ENCODE peak calls at places on chromosomes 6 and 20, in eight cellular contexts. One of them, this sample, is unnamed.

GRCh38 chr6:113122060-113122459 is 735.1 kb upstream of the MARCKS start:
- DNase-seq in GM23248: peak
- DNase-seq in uterus: no peak
- DNase-seq in brain microvascular endothelial cell: peak
- DNase-seq in CD4-positive, CD25-positive, alpha-beta regulatory T cell: no peak
- DNase-seq in mesenchymal stem cell: peak
- DNase-seq in fibroblast of lung: peak
- DNase-seq in substantia nigra: no peak
- DNase-seq in this sample: peak

GRCh38 chr6:14440891-14441358 is 323.4 kb downstream of the CD83 start:
- DNase-seq in uterus: no peak
- DNase-seq in GM23248: peak
- DNase-seq in mesenchymal stem cell: no peak
- DNase-seq in substantia nigra: no peak
- DNase-seq in fibroblast of lung: no peak
- DNase-seq in CD4-positive, CD25-positive, alpha-beta regulatory T cell: no peak
- DNase-seq in brain microvascular endothelial cell: no peak
- DNase-seq in this sample: no peak

GRCh38 chr6:81752084-81752968 is at the start of gene TENT5A:
- DNase-seq in CD4-positive, CD25-positive, alpha-beta regulatory T cell: peak
- DNase-seq in mesenchymal stem cell: peak
- DNase-seq in substantia nigra: peak
- DNase-seq in fibroblast of lung: peak
- DNase-seq in GM23248: peak
- DNase-seq in uterus: peak
- DNase-seq in brain microvascular endothelial cell: peak
- DNase-seq in this sample: peak

GRCh38 chr20:16553161-16553560 is 20.1 kb downstream of the KIF16B start:
- DNase-seq in fibroblast of lung: no peak
- DNase-seq in brain microvascular endothelial cell: no peak
- DNase-seq in GM23248: no peak
- DNase-seq in uterus: no peak
- DNase-seq in CD4-positive, CD25-positive, alpha-beta regulatory T cell: no peak
- DNase-seq in mesenchymal stem cell: no peak
- DNase-seq in substantia nigra: no peak
- DNase-seq in this sample: peak

GRCh38 chr20:24605937-24606455 is 136.6 kb downstream of the SYNDIG1 start:
- DNase-seq in substantia nigra: no peak
- DNase-seq in fibroblast of lung: no peak
- DNase-seq in uterus: no peak
- DNase-seq in brain microvascular endothelial cell: no peak
- DNase-seq in GM23248: no peak
- DNase-seq in mesenchymal stem cell: no peak
- DNase-seq in CD4-positive, CD25-positive, alpha-beta regulatory T cell: no peak
- DNase-seq in this sample: peak

GRCh38 chr6:100506651-100507050 is 41.9 kb upstream of the SIM1 start:
- DNase-seq in brain microvascular endothelial cell: peak
- DNase-seq in uterus: no peak
- DNase-seq in GM23248: no peak
- DNase-seq in CD4-positive, CD25-positive, alpha-beta regulatory T cell: no peak
- DNase-seq in mesenchymal stem cell: no peak
- DNase-seq in fibroblast of lung: peak
- DNase-seq in substantia nigra: no peak
- DNase-seq in this sample: no peak

GRCh38 chr6:56789879-56790278 is 147.2 kb upstream of the DST start:
- DNase-seq in substantia nigra: no peak
- DNase-seq in fibroblast of lung: no peak
- DNase-seq in uterus: no peak
- DNase-seq in brain microvascular endothelial cell: no peak
- DNase-seq in GM23248: no peak
- DNase-seq in mesenchymal stem cell: no peak
- DNase-seq in CD4-positive, CD25-positive, alpha-beta regulatory T cell: no peak
- DNase-seq in this sample: no peak

GRCh38 chr20:14116037-14116436 is 120.7 kb downstream of the MACROD2 start:
- DNase-seq in substantia nigra: no peak
- DNase-seq in brain microvascular endothelial cell: no peak
- DNase-seq in mesenchymal stem cell: no peak
- DNase-seq in GM23248: no peak
- DNase-seq in CD4-positive, CD25-positive, alpha-beta regulatory T cell: no peak
- DNase-seq in uterus: no peak
- DNase-seq in fibroblast of lung: no peak
- DNase-seq in this sample: no peak

GRCh38 chr20:16434087-16434664 is 139.1 kb downstream of the KIF16B start:
- DNase-seq in brain microvascular endothelial cell: peak
- DNase-seq in CD4-positive, CD25-positive, alpha-beta regulatory T cell: peak
- DNase-seq in GM23248: peak
- DNase-seq in substantia nigra: peak
- DNase-seq in mesenchymal stem cell: peak
- DNase-seq in fibroblast of lung: no peak
- DNase-seq in uterus: peak
- DNase-seq in this sample: peak

GRCh38 chr6:54719633-54720032 is 126.9 kb upstream of the FAM83B start:
- DNase-seq in uterus: no peak
- DNase-seq in CD4-positive, CD25-positive, alpha-beta regulatory T cell: no peak
- DNase-seq in brain microvascular endothelial cell: no peak
- DNase-seq in fibroblast of lung: no peak
- DNase-seq in GM23248: no peak
- DNase-seq in substantia nigra: no peak
- DNase-seq in mesenchymal stem cell: no peak
- DNase-seq in this sample: no peak

GRCh38 chr6:32819729-32820128 is 2.9 kb upstream of the HLA-DOB start:
- DNase-seq in uterus: no peak
- DNase-seq in GM23248: peak
- DNase-seq in mesenchymal stem cell: peak
- DNase-seq in CD4-positive, CD25-positive, alpha-beta regulatory T cell: no peak
- DNase-seq in brain microvascular endothelial cell: peak
- DNase-seq in substantia nigra: no peak
- DNase-seq in fibroblast of lung: peak
- DNase-seq in this sample: peak

GRCh38 chr6:137040393-137040792 is 4.4 kb downstream of the IL20RA start:
- DNase-seq in brain microvascular endothelial cell: no peak
- DNase-seq in uterus: no peak
- DNase-seq in substantia nigra: no peak
- DNase-seq in CD4-positive, CD25-positive, alpha-beta regulatory T cell: no peak
- DNase-seq in GM23248: no peak
- DNase-seq in fibroblast of lung: no peak
- DNase-seq in mesenchymal stem cell: no peak
- DNase-seq in this sample: no peak

DNA sequence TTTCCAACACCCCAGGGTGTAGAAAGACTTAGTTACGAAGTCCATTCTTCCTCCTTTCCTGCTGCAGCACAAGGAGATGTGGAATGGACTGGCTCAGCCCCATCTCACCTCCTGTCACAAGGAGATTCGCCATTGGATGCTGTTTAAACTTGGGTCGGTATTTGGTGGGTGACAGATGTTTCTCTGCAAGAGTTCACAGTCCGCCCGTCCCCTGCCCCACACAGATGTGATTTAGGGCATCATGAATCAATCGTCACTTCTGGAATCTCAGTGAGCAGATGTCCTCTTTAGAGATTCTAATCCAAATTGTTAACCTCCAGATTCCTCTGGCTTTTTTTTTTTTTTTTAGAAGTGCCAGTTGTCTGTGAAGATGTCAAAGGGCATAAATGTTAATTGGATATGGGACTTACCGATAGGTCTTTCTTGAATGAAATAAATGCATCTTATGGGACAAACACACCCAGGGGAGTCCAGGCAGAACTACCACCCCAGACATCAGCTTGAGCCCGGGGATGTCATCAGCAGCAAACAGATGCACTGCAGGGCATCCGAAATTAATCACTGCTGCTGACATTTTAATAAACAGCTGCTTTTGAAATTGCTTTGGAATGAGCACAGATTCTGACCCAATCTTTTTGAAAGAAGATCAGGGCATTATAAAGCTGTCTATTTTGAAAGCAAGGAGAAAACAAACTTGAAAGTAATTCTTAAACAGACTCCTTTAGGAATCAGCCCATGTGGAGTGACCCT is 117.6 kb upstream of the CDH4 start:
- DNase-seq in fibroblast of lung: no peak
- DNase-seq in brain microvascular endothelial cell: no peak
- DNase-seq in CD4-positive, CD25-positive, alpha-beta regulatory T cell: no peak
- DNase-seq in substantia nigra: no peak
- DNase-seq in mesenchymal stem cell: no peak
- DNase-seq in GM23248: no peak
- DNase-seq in uterus: no peak
- DNase-seq in this sample: no peak
- H3K27ac ChIP-seq in fibroblast of lung: no peak
- H3K27ac ChIP-seq in brain microvascular endothelial cell: no peak
- H3K27ac ChIP-seq in CD4-positive, CD25-positive, alpha-beta regulatory T cell: no peak
- H3K27ac ChIP-seq in substantia nigra: no peak
- H3K27ac ChIP-seq in mesenchymal stem cell: no peak
- H3K27ac ChIP-seq in GM23248: no peak
- H3K27ac ChIP-seq in uterus: no peak
- H3K27ac ChIP-seq in this sample: no peak

GRCh38 chr6:157668034-157668401 is 155.0 kb upstream of the SNX9 start:
- DNase-seq in fibroblast of lung: no peak
- DNase-seq in substantia nigra: no peak
- DNase-seq in uterus: no peak
- DNase-seq in mesenchymal stem cell: no peak
- DNase-seq in brain microvascular endothelial cell: no peak
- DNase-seq in GM23248: no peak
- DNase-seq in CD4-positive, CD25-positive, alpha-beta regulatory T cell: peak
- DNase-seq in this sample: no peak

GRCh38 chr6:157669747-157670216 is 153.3 kb upstream of the SNX9 start:
- DNase-seq in substantia nigra: peak
- DNase-seq in CD4-positive, CD25-positive, alpha-beta regulatory T cell: no peak
- DNase-seq in brain microvascular endothelial cell: peak
- DNase-seq in uterus: peak
- DNase-seq in mesenchymal stem cell: peak
- DNase-seq in fibroblast of lung: peak
- DNase-seq in GM23248: peak
- DNase-seq in this sample: peak

GRCh38 chr6:157672726-157673412 is 150.2 kb upstream of the SNX9 start:
- DNase-seq in substantia nigra: no peak
- DNase-seq in uterus: no peak
- DNase-seq in brain microvascular endothelial cell: no peak
- DNase-seq in fibroblast of lung: no peak
- DNase-seq in CD4-positive, CD25-positive, alpha-beta regulatory T cell: no peak
- DNase-seq in GM23248: no peak
- DNase-seq in mesenchymal stem cell: no peak
- DNase-seq in this sample: no peak

GRCh38 chr6:157668690-157669089 is 154.4 kb upstream of the SNX9 start:
- DNase-seq in GM23248: no peak
- DNase-seq in fibroblast of lung: no peak
- DNase-seq in uterus: no peak
- DNase-seq in CD4-positive, CD25-positive, alpha-beta regulatory T cell: no peak
- DNase-seq in brain microvascular endothelial cell: no peak
- DNase-seq in mesenchymal stem cell: no peak
- DNase-seq in substantia nigra: no peak
- DNase-seq in this sample: no peak

GRCh38 chr6:157670466-157671186 is 152.4 kb upstream of the SNX9 start:
- DNase-seq in substantia nigra: no peak
- DNase-seq in uterus: peak
- DNase-seq in fibroblast of lung: no peak
- DNase-seq in GM23248: peak
- DNase-seq in mesenchymal stem cell: no peak
- DNase-seq in CD4-positive, CD25-positive, alpha-beta regulatory T cell: peak
- DNase-seq in brain microvascular endothelial cell: no peak
- DNase-seq in this sample: no peak
- H3K27ac ChIP-seq in substantia nigra: no peak
- H3K27ac ChIP-seq in uterus: peak
- H3K27ac ChIP-seq in fibroblast of lung: no peak
- H3K27ac ChIP-seq in GM23248: peak
- H3K27ac ChIP-seq in mesenchymal stem cell: no peak
- H3K27ac ChIP-seq in CD4-positive, CD25-positive, alpha-beta regulatory T cell: no peak
- H3K27ac ChIP-seq in brain microvascular endothelial cell: no peak
- H3K27ac ChIP-seq in this sample: no peak

DNA sequence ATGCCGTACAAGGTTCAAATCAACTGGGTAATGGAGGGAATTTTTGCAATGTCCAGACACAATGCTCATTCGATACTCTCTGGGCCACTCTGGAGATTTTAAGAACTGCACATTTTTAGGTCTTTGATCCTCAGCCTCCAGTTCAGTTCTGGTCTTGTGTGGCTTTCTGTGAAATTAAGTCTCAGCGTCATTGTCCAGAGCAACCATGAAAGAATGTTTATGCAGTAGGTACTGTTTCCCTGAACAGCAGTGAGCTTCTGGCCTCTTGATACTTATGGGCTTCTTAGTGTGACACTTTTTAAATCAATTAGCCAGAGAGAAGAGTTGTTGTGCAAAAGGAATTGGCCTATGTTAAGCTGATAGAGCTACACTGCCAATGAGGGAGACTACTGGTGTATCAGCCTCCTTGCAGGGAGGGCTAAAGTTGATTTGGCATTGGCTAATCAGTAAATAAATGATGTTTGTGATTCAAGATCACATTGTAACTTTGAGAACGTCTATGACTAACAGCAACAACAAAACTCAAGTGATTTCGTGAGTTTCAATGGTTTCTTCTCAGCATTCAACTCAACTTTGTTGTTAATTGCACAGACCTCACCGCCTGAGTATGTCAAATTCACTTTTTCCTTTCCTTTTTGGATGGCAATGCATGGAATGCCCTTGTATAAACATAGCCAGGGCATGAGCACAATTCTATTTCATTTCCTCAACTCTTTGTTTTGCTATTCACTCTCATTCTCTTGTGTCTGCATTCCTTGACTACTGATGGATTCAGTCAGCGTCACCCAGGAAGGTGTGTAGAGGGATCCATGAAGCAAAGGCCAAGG is 85.1 kb downstream of the GJA1 start:
- DNase-seq in substantia nigra: no peak
- DNase-seq in uterus: no peak
- DNase-seq in CD4-positive, CD25-positive, alpha-beta regulatory T cell: no peak
- DNase-seq in mesenchymal stem cell: peak
- DNase-seq in GM23248: peak
- DNase-seq in fibroblast of lung: peak
- DNase-seq in brain microvascular endothelial cell: peak
- DNase-seq in this sample: peak
- H3K27ac ChIP-seq in substantia nigra: no peak
- H3K27ac ChIP-seq in uterus: no peak
- H3K27ac ChIP-seq in CD4-positive, CD25-positive, alpha-beta regulatory T cell: no peak
- H3K27ac ChIP-seq in mesenchymal stem cell: peak
- H3K27ac ChIP-seq in GM23248: peak
- H3K27ac ChIP-seq in fibroblast of lung: no peak
- H3K27ac ChIP-seq in brain microvascular endothelial cell: peak
- H3K27ac ChIP-seq in this sample: peak

GRCh38 chr20:53834044-53834442 is 236.4 kb downstream of the BCAS1 start:
- DNase-seq in brain microvascular endothelial cell: no peak
- DNase-seq in substantia nigra: no peak
- DNase-seq in mesenchymal stem cell: no peak
- DNase-seq in CD4-positive, CD25-positive, alpha-beta regulatory T cell: no peak
- DNase-seq in GM23248: no peak
- DNase-seq in fibroblast of lung: peak
- DNase-seq in uterus: no peak
- DNase-seq in this sample: no peak
- H3K27ac ChIP-seq in brain microvascular endothelial cell: no peak
- H3K27ac ChIP-seq in substantia nigra: no peak
- H3K27ac ChIP-seq in mesenchymal stem cell: no peak
- H3K27ac ChIP-seq in CD4-positive, CD25-positive, alpha-beta regulatory T cell: no peak
- H3K27ac ChIP-seq in GM23248: no peak
- H3K27ac ChIP-seq in fibroblast of lung: no peak
- H3K27ac ChIP-seq in uterus: no peak
- H3K27ac ChIP-seq in this sample: no peak

DNA sequence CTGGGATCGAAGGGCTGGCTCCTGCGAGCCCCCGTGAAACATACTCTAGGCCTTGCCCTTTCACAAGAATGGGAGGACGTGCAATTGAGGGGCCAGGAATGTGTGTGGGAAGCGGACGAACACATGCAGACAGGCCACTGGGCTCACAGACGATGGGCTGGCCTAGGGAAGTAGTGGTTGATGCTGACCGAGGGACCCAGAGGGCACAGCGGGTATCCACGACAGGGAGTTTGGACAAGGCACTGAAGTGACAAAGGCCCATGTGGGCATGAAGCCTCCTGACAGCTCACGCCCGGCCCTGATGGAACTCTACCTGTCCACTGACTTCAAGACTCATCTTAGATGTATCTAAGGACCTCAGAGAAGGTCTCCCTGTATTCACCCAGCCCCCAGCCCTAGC is 52.2 kb downstream of the MYH7B start:
- DNase-seq in fibroblast of lung: no peak
- DNase-seq in GM23248: no peak
- DNase-seq in brain microvascular endothelial cell: no peak
- DNase-seq in substantia nigra: no peak
- DNase-seq in mesenchymal stem cell: no peak
- DNase-seq in CD4-positive, CD25-positive, alpha-beta regulatory T cell: no peak
- DNase-seq in uterus: peak
- DNase-seq in this sample: peak
- H3K27ac ChIP-seq in fibroblast of lung: no peak
- H3K27ac ChIP-seq in GM23248: no peak
- H3K27ac ChIP-seq in brain microvascular endothelial cell: no peak
- H3K27ac ChIP-seq in substantia nigra: peak
- H3K27ac ChIP-seq in mesenchymal stem cell: no peak
- H3K27ac ChIP-seq in CD4-positive, CD25-positive, alpha-beta regulatory T cell: no peak
- H3K27ac ChIP-seq in uterus: no peak
- H3K27ac ChIP-seq in this sample: no peak

This sample was measured in osteoblast.